ENCODE peak calls at places on chromosome 22, in ten cellular contexts. Y, O, T, W, B, X, G, P, D and H are unnamed samples.

GRCh38 chr22:46443850-46444389 is 93.5 kb downstream of the CELSR1 start:
- DNase-seq in Y (no peak), O (peak; percentile 89), T (no peak), W (no peak), B (no peak), X (no peak), G (no peak), P (no peak), D (no peak), H (no peak)

GRCh38 chr22:28904211-28904808 is 20.9 kb downstream of the ZNRF3 start:
- DNase-seq in Y (no peak), O (peak; percentile 67), T (no peak), W (peak; percentile 2), B (no peak), X (peak; percentile 24), G (no peak), P (no peak), D (no peak), H (no peak)

GRCh38 chr22:37321288-37321687 is 39.0 kb downstream of the CYTH4 start:
- DNase-seq in Y (no peak), O (no peak), T (no peak), W (no peak), B (no peak), X (no peak), G (no peak), P (no peak), D (no peak), H (no peak)

GRCh38 chr22:50189849-50190181 is 4.1 kb downstream of the TRABD start:
- DNase-seq in Y (no peak), O (no peak), T (no peak), W (no peak), B (no peak), X (no peak), G (no peak), P (peak; percentile 42), D (no peak), H (no peak)

GRCh38 chr22:32562916-32563315 is 88.3 kb downstream of the FBXO7 start:
- DNase-seq in Y (no peak), O (no peak), T (no peak), W (no peak), B (no peak), X (no peak), G (no peak), P (no peak), D (no peak), H (no peak)

GRCh38 chr22:30370681-30371080 is 13.9 kb downstream of the CCDC157 start:
- DNase-seq in Y (no peak), O (peak; percentile 94), T (no peak), W (no peak), B (no peak), X (no peak), G (no peak), P (no peak), D (no peak), H (no peak)

GRCh38 chr22:50609599-50609998 is 9.0 kb downstream of the MAPK8IP2 start:
- DNase-seq in Y (no peak), O (no peak), T (no peak), W (no peak), B (no peak), X (no peak), G (no peak), P (no peak), D (no peak), H (no peak)

GRCh38 chr22:39212721-39213376 is 31.9 kb downstream of the PDGFB start:
- DNase-seq in Y (no peak), O (no peak), T (no peak), W (peak; percentile 28), B (no peak), X (no peak), G (no peak), P (no peak), D (peak; percentile 82), H (peak; percentile 55)

GRCh38 chr22:17717708-17718107 is 56.6 kb downstream of the BID start:
- DNase-seq in Y (no peak), O (no peak), T (no peak), W (no peak), B (no peak), X (no peak), G (no peak), P (no peak), D (no peak), H (no peak)

GRCh38 chr22:26847046-26847445 is 189.7 kb downstream of the MIAT start:
- DNase-seq in Y (no peak), O (no peak), T (no peak), W (no peak), B (no peak), X (no peak), G (no peak), P (no peak), D (no peak), H (no peak)